ENCODE peak calls at places on chromosomes 11 and 22, in five cellular contexts. X is kidney, K is activated T-helper 1 cell treated with Interleukin-2 at 50 U/mL for 16 hours, V is aorta, O is tibial artery. D is an unnamed sample.

GRCh38 chr11:113237261-113237660 is 77.1 kb upstream of the TTC12 start:
- DNase-seq in X (no peak), K (no peak), V (no peak), O (no peak), D (no peak)

GRCh38 chr11:14262271-14262846 is 96.6 kb downstream of the RRAS2 start:
- DNase-seq in X (no peak), K (no peak), V (no peak), O (no peak), D (no peak)

GRCh38 chr11:80144932-80145612 is 704.2 kb upstream of the TENM4 start:
- DNase-seq in X (no peak), K (no peak), V (no peak), O (no peak), D (no peak)

GRCh38 chr22:47452184-47452583 is 689.7 kb downstream of the TBC1D22A start:
- DNase-seq in X (no peak), K (no peak), V (no peak), O (no peak), D (no peak)

GRCh38 chr22:29511126-29511854 is 31.3 kb downstream of the NEFH start:
- DNase-seq in X (no peak), K (no peak), V (no peak), O (no peak), D (no peak)

GRCh38 chr11:69840371-69841169 is 21.4 kb upstream of the FGF3 start:
- DNase-seq in X (peak), K (no peak), V (peak), O (peak), D (no peak)

GRCh38 chr11:74024630-74025029 is 15.7 kb upstream of the UCP3 start:
- DNase-seq in X (no peak), K (no peak), V (peak), O (peak), D (peak)

GRCh38 chr11:77799338-77799737 is 21.2 kb downstream of the RSF1 start:
- DNase-seq in X (no peak), K (no peak), V (no peak), O (no peak), D (no peak)

GRCh38 chr11:26134053-26134452 is 197.9 kb upstream of the ANO3 start:
- DNase-seq in X (no peak), K (no peak), V (no peak), O (no peak), D (no peak)

GRCh38 chr11:10298342-10298741 is 4.3 kb upstream of the SBF2 start:
- DNase-seq in X (no peak), K (no peak), V (no peak), O (no peak), D (no peak)

GRCh38 chr22:39351689-39352214 is 2.0 kb downstream of the SYNGR1 start:
- DNase-seq in X (no peak), K (no peak), V (no peak), O (no peak), D (no peak)

GRCh38 chr11:70297341-70297740 is 26.9 kb downstream of the PPFIA1 start:
- DNase-seq in X (no peak), K (no peak), V (no peak), O (no peak), D (no peak)

GRCh38 chr11:117557321-117557720 is 229.7 kb downstream of the CEP164 start:
- DNase-seq in X (no peak), K (no peak), V (no peak), O (no peak), D (no peak)

GRCh38 chr22:32830473-32830872 is 29.0 kb downstream of the TIMP3 start:
- DNase-seq in X (peak), K (no peak), V (no peak), O (peak), D (no peak)

GRCh38 chr11:82636620-82637019 is 97.0 kb downstream of the FAM181B start:
- DNase-seq in X (no peak), K (no peak), V (no peak), O (no peak), D (no peak)

D was measured in lower leg skin.